ENCODE peak calls at places on chromosomes 6 and 20, in four cellular contexts. K, M, F and J are unnamed samples.

GRCh38 chr6:97653517-97653916 is 370.5 kb upstream of the MMS22L start:
- DNase-seq in K (no peak), M (no peak), F (no peak), J (no peak)

GRCh38 chr20:13008761-13009681 is at the start of gene SPTLC3:
- DNase-seq in K (peak), M (peak), F (no peak), J (peak)

GRCh38 chr6:68559052-68559451 is 76.0 kb upstream of the ADGRB3 start:
- DNase-seq in K (no peak), M (no peak), F (no peak), J (no peak)

GRCh38 chr6:38080889-38081288 is 261.4 kb downstream of the ZFAND3 start:
- DNase-seq in K (no peak), M (no peak), F (no peak), J (peak)

GRCh38 chr6:4822476-4822875 is 46.3 kb downstream of the CDYL start:
- DNase-seq in K (no peak), M (no peak), F (no peak), J (no peak)

GRCh38 chr6:144758602-144759001 is 473.5 kb downstream of the UTRN start:
- DNase-seq in K (peak), M (no peak), F (no peak), J (no peak)

GRCh38 chr20:38267251-38267650 is 6.7 kb upstream of the KIAA1755 start:
- DNase-seq in K (no peak), M (no peak), F (no peak), J (no peak)

GRCh38 chr20:46683939-46684750 is 5.1 kb downstream of the TP53RK start:
- DNase-seq in K (no peak), M (peak), F (no peak), J (peak)

GRCh38 chr20:36795691-36796090 is 22.1 kb upstream of the DSN1 start:
- DNase-seq in K (no peak), M (no peak), F (no peak), J (no peak)

GRCh38 chr20:58709703-58710039 is 17.1 kb downstream of the NPEPL1 start:
- DNase-seq in K (no peak), M (no peak), F (no peak), J (no peak)

GRCh38 chr6:3813150-3813780 is 35.9 kb upstream of the FAM50B start:
- DNase-seq in K (peak), M (peak), F (no peak), J (no peak)

GRCh38 chr6:399785-400517 is 8.4 kb downstream of the IRF4 start:
- DNase-seq in K (no peak), M (no peak), F (no peak), J (no peak)